ENCODE peak calls at places on chromosomes 6 and 20, in nine cellular contexts. A is RWPE2; V is CD4-positive, alpha-beta memory T cell; S is mesendoderm; R is fibroblast of lung; E is esophagus squamous epithelium; H is stomach; D is prostate gland; O is CD8-positive, alpha-beta memory T cell. X is an unnamed sample.

GRCh38 chr6:106125925-106126435 is 39.8 kb downstream of the PRDM1 start:
- DNase-seq in D (no peak), R (no peak), A (no peak), S (no peak), O (peak), E (no peak), H (no peak), V (no peak), X (no peak)

GRCh38 chr6:10659697-10660348 is 34.6 kb downstream of the C6orf52 start:
- DNase-seq in H (peak), S (peak), R (no peak), V (no peak), D (no peak), A (no peak), E (no peak), O (no peak), X (no peak)

GRCh38 chr20:50727792-50728485 is 3.4 kb upstream of the PARD6B start:
- DNase-seq in O (no peak), A (peak), H (no peak), V (no peak), R (no peak), S (no peak), D (no peak), E (no peak), X (no peak)

GRCh38 chr20:20312562-20312961 is 55.3 kb upstream of the INSM1 start:
- DNase-seq in S (no peak), E (no peak), V (no peak), O (no peak), D (no peak), R (no peak), A (no peak), H (no peak), X (no peak)

GRCh38 chr20:45229264-45230056 is 8.3 kb downstream of the SEMG2 start:
- DNase-seq in D (no peak), A (no peak), S (peak), V (peak), R (no peak), H (peak), E (no peak), O (peak), X (no peak)

GRCh38 chr6:55578537-55579363 is at the start of gene HMGCLL1:
- DNase-seq in E (no peak), D (no peak), O (peak), H (no peak), A (peak), S (peak), V (no peak), R (no peak), X (peak)

GRCh38 chr6:123415844-123416468 is 220.8 kb downstream of the TRDN start:
- DNase-seq in A (no peak), E (no peak), S (peak), R (peak), O (no peak), V (peak), H (peak), D (peak), X (no peak)

GRCh38 chr6:161748535-161749386 is 474.9 kb upstream of the AGPAT4 start:
- DNase-seq in E (no peak), O (no peak), D (no peak), R (peak), V (no peak), A (no peak), H (peak), S (peak), X (peak)

GRCh38 chr6:101392561-101393230 is 812 bp upstream of the GRIK2 start:
- DNase-seq in E (no peak), R (no peak), S (peak), H (no peak), O (no peak), V (no peak), A (no peak), D (no peak), X (no peak)

GRCh38 chr20:8152183-8152582 is 20.1 kb downstream of the PLCB1 start:
- DNase-seq in O (no peak), S (no peak), D (no peak), E (no peak), R (peak), V (no peak), H (no peak), A (no peak), X (no peak)

GRCh38 chr6:43276180-43277082 is 21.6 kb upstream of the SLC22A7 start:
- DNase-seq in S (no peak), E (no peak), R (peak), A (no peak), H (no peak), O (peak), V (peak), D (no peak), X (no peak)

GRCh38 chr20:33908351-33908750 is 85.4 kb upstream of the RALY start:
- DNase-seq in O (no peak), R (no peak), S (peak), V (no peak), D (no peak), E (no peak), A (no peak), H (no peak), X (no peak)

GRCh38 chr6:42316390-42316970 is 98.8 kb upstream of the MRPS10 start:
- DNase-seq in S (peak), H (no peak), R (peak), E (no peak), D (no peak), O (no peak), V (no peak), A (no peak), X (no peak)

GRCh38 chr20:382291-383115 is 1.9 kb downstream of the TRIB3 start:
- DNase-seq in V (no peak), R (no peak), H (no peak), D (no peak), A (no peak), S (peak), O (no peak), E (no peak), X (no peak)

GRCh38 chr6:31769684-31770371 is 7.3 kb downstream of the VWA7 start:
- DNase-seq in A (no peak), V (peak), D (peak), E (no peak), S (peak), H (peak), O (peak), R (peak), X (no peak)

GRCh38 chr6:118893095-118893881 is 664 bp upstream of the ASF1A start:
- DNase-seq in S (peak), R (peak), H (no peak), O (peak), V (peak), D (peak), A (no peak), E (no peak), X (peak)

GRCh38 chr6:115554060-115554459 is 506.6 kb downstream of the FRK start:
- DNase-seq in O (no peak), D (no peak), A (no peak), H (no peak), V (no peak), S (peak), R (no peak), E (no peak), X (no peak)

GRCh38 chr6:35054106-35054742 is 86.9 kb downstream of the TCP11 start:
- DNase-seq in E (no peak), S (no peak), H (no peak), R (no peak), D (no peak), V (no peak), O (no peak), A (no peak), X (no peak)

GRCh38 chr20:37469531-37469930 is 51.5 kb upstream of the NNAT start:
- DNase-seq in E (no peak), V (no peak), S (no peak), O (no peak), H (no peak), A (peak), D (no peak), R (no peak), X (no peak)

GRCh38 chr6:130453230-130453629 is 87.4 kb downstream of the TMEM200A start:
- DNase-seq in A (no peak), V (peak), D (no peak), E (no peak), R (no peak), S (peak), H (no peak), O (peak), X (no peak)

GRCh38 chr6:134535831-134536230 is 217.9 kb upstream of the SGK1 start:
- DNase-seq in A (no peak), D (no peak), S (no peak), E (no peak), H (no peak), R (no peak), O (no peak), V (no peak), X (no peak)

GRCh38 chr20:4555188-4555893 is 166.4 kb upstream of the PRND start:
- DNase-seq in V (no peak), A (no peak), R (peak), D (no peak), H (no peak), O (no peak), S (no peak), E (no peak), X (no peak)

GRCh38 chr6:42390228-42390934 is 61.3 kb downstream of the TRERF1 start:
- DNase-seq in E (no peak), D (no peak), H (no peak), A (no peak), R (no peak), O (peak), V (peak), S (no peak), X (no peak)

GRCh38 chr6:149271348-149272340 is 45.9 kb upstream of the TAB2 start:
- DNase-seq in H (no peak), S (peak), V (peak), E (peak), A (no peak), D (no peak), O (peak), R (no peak), X (no peak)

GRCh38 chr6:118980063-118980462 is 45.1 kb upstream of the MCM9 start:
- DNase-seq in E (no peak), D (no peak), R (peak), O (no peak), A (no peak), V (no peak), S (peak), H (peak), X (no peak)

GRCh38 chr20:23340524-23340923 is 10.1 kb upstream of the NXT1 start:
- DNase-seq in R (peak), O (no peak), D (peak), E (no peak), S (peak), H (peak), V (peak), A (no peak), X (peak)

DNA sequence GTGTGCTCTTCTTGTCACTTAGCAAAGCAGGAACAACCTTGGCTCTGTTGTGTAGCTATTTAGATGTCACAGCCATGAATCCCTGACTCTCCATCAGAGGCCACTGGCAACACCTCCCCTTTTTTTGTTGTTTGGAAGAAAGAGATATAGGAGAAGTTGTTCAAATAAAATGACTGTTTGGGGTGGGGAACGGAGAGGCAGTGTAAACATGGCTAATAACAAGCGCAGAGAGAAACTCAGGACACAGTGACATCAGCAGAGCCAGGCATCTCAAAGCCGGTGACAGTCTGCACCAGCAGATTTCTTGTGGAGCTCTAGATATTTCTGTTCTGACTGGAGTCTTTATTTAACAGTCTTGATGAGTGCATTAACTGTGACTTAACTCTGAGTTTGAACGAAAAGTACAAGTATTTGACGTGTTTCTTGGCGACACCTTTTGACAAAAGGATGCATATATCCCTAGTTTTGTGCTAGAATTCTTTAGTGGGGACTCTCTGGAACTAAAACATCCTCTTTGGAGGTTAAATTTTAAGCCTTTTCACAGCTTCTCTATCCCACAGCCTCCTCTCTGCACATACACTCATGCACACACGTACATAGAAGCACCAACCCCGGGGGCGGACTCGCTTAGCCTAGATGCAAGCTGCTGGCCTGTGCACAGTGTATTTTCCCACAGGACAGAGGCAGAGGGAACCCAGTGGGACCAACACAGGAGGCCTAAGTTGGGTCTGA is 53.8 kb downstream of the ADAT2 start:
- DNase-seq in R (no peak), S (no peak), D (no peak), H (no peak), E (no peak), V (no peak), A (no peak), O (no peak), X (no peak)
- H3K27ac ChIP-seq in R (no peak), S (no peak), D (no peak), H (peak), E (no peak), V (no peak), A (peak), O (peak), X (no peak)

GRCh38 chr6:132190815-132191175 is 210.5 kb downstream of the MOXD1 start:
- DNase-seq in E (no peak), A (no peak), D (no peak), H (no peak), V (no peak), O (no peak), R (peak), S (no peak), X (no peak)
- H3K27ac ChIP-seq in E (no peak), A (no peak), D (no peak), H (peak), V (no peak), O (no peak), R (peak), S (no peak), X (no peak)

DNA sequence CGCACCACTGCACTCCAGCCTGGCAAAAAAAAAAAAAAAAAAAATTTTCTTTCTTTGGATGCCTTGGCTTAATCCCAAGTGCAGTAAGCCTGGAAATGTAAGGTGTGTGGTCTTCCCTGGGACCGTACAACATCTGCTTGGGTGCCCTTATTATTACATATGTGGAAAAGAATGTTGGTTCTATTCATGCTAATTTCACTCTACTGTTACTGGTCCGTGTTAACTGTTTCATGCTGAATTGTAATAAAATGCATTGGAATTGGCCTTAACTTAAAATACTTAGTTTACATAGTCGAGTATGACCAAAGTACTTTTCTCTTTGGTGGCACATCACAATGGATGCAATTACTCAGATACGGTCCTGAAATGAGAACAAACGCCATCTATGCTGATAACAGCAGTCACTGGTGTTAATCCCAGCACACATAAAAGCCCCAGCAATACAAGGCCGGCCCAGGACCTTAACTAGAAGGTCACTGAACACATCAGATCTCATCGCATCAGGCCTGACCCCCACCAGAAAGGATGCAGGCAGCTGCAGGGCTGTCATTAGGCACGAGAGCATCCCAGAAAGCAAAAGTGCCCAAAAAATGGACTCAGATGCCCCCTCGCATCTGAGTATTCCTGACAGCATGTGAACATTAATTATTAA is 1.2 kb downstream of the SERPINB6 start:
- DNase-seq in E (no peak), H (no peak), D (no peak), A (no peak), R (no peak), V (no peak), S (no peak), O (no peak), X (no peak)
- H3K27ac ChIP-seq in E (peak), H (peak), D (peak), A (peak), R (peak), V (no peak), S (no peak), O (no peak), X (peak)

GRCh38 chr6:73580247-73581149 is 59.7 kb upstream of the EEF1A1 start:
- DNase-seq in D (peak), R (peak), E (peak), V (peak), O (peak), A (peak), H (peak), S (peak), X (peak)
- H3K27ac ChIP-seq in D (peak), R (peak), E (peak), V (peak), O (peak), A (peak), H (peak), S (peak), X (peak)

DNA sequence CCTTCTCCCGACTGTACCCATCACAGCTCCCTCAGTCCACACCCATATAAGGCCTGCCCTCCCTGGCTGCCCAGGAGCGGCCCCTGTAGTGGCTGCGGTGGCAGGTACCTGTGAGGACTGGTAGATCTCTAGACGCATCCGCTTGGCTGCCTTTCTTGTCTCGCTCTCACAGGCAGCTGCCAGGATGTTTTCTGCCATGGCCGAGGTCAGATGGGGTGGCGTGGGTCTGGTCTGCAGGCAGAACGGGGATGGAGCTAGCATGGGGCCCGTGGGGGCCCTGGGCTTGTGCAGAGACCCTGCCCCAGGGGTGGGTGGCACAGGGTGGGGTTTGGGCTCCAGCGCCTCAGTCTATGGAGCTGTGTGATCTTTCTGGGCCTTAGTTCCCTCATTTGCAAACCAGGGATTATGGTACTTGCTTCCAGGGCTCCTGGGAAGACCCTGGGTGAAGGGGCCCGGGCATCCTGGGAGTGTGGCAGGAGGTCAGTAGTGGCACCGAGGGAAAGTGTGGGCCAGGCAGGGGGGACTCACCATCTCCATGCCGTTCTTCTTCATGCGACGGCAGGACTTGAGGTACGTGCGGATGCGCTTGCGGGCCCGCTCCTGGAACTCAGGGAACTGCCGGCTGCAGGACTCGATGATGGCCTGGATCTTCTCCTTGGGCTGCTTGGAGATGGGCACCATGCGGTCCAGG is 94.8 kb downstream of the ASXL1 start:
- DNase-seq in R (no peak), E (no peak), D (no peak), V (no peak), O (peak), H (no peak), S (no peak), A (peak), X (no peak)
- H3K27ac ChIP-seq in R (no peak), E (no peak), D (no peak), V (no peak), O (no peak), H (no peak), S (no peak), A (no peak), X (peak)

DNA sequence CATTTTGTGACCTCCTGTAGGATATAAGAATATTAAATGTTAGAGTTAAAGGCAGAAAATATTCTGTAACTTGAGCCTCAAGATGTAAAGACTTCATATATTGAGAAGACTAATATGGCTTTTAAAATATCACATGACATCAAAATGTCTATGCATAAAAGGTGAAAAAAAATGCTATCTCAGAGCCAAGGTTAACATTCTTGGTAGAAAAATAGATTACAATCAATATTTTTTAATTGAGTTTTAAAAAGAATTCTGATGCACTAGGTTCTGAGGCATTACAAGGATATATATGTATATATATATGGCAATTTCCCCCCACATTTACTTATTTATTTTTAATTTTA is 46.2 kb upstream of the RAB23 start:
- DNase-seq in R (no peak), S (no peak), A (no peak), O (no peak), H (no peak), E (no peak), V (no peak), D (no peak), X (no peak)
- H3K27ac ChIP-seq in R (peak), S (no peak), A (peak), O (no peak), H (no peak), E (peak), V (no peak), D (no peak), X (no peak)